ENCODE peak calls at places on chromosomes 16 and 17, in six cellular contexts. One of them, this sample, is unnamed. For H3K36me3 and H3K4me1, the result is how much of the 10 kb centered on the place peaks cover.

GRCh38 chr17:82800885-82801284 is 38.9 kb downstream of the ZNF750 start:
- DNase-seq in CD8-positive, alpha-beta memory T cell: no peak
- DNase-seq in fibroblast of lung: no peak
- DNase-seq in tibial artery: no peak
- DNase-seq in ovary: no peak
- DNase-seq in gastrocnemius medialis: no peak
- DNase-seq in this sample: no peak

GRCh38 chr16:23640669-23640958 is 496 bp downstream of the PALB2 start:
- DNase-seq in CD8-positive, alpha-beta memory T cell: no peak
- DNase-seq in fibroblast of lung: peak
- DNase-seq in tibial artery: no peak
- DNase-seq in ovary: no peak
- DNase-seq in gastrocnemius medialis: no peak
- DNase-seq in this sample: no peak

GRCh38 chr17:80992077-80992947 is 671 bp downstream of the CHMP6 start:
- DNase-seq in CD8-positive, alpha-beta memory T cell: no peak
- DNase-seq in fibroblast of lung: no peak
- DNase-seq in tibial artery: no peak
- DNase-seq in ovary: peak
- DNase-seq in gastrocnemius medialis: no peak
- DNase-seq in this sample: no peak

GRCh38 chr17:5121186-5121841 is 5.5 kb downstream of the USP6 start:
- DNase-seq in CD8-positive, alpha-beta memory T cell: no peak
- DNase-seq in fibroblast of lung: no peak
- DNase-seq in tibial artery: peak
- DNase-seq in ovary: peak
- DNase-seq in gastrocnemius medialis: no peak
- DNase-seq in this sample: no peak

GRCh38 chr16:51701025-51701424 is 550.0 kb upstream of the SALL1 start:
- DNase-seq in CD8-positive, alpha-beta memory T cell: no peak
- DNase-seq in fibroblast of lung: no peak
- DNase-seq in tibial artery: no peak
- DNase-seq in ovary: no peak
- DNase-seq in gastrocnemius medialis: no peak
- DNase-seq in this sample: no peak

GRCh38 chr16:21603920-21604319 is 4.5 kb downstream of the METTL9 start:
- DNase-seq in CD8-positive, alpha-beta memory T cell: no peak
- DNase-seq in fibroblast of lung: peak
- DNase-seq in tibial artery: no peak
- DNase-seq in ovary: no peak
- DNase-seq in gastrocnemius medialis: no peak
- DNase-seq in this sample: no peak

GRCh38 chr16:84374160-84374489 is 5.8 kb downstream of the ATP2C2 start:
- DNase-seq in CD8-positive, alpha-beta memory T cell: no peak
- DNase-seq in fibroblast of lung: no peak
- DNase-seq in tibial artery: no peak
- DNase-seq in ovary: no peak
- DNase-seq in gastrocnemius medialis: no peak
- DNase-seq in this sample: no peak

GRCh38 chr16:84879569-84880487 is 60.0 kb downstream of the CRISPLD2 start:
- DNase-seq in CD8-positive, alpha-beta memory T cell: no peak
- DNase-seq in fibroblast of lung: no peak
- DNase-seq in tibial artery: no peak
- DNase-seq in ovary: no peak
- DNase-seq in gastrocnemius medialis: no peak
- DNase-seq in this sample: peak

GRCh38 chr17:82371333-82372062 is at the start of gene UTS2R:
- DNase-seq in CD8-positive, alpha-beta memory T cell: no peak
- DNase-seq in fibroblast of lung: no peak
- DNase-seq in tibial artery: no peak
- DNase-seq in ovary: no peak
- DNase-seq in gastrocnemius medialis: no peak
- DNase-seq in this sample: no peak

GRCh38 chr16:27355610-27356009 is 41.8 kb downstream of the IL4R start:
- DNase-seq in CD8-positive, alpha-beta memory T cell: no peak
- DNase-seq in fibroblast of lung: peak
- DNase-seq in tibial artery: no peak
- DNase-seq in ovary: no peak
- DNase-seq in gastrocnemius medialis: no peak
- DNase-seq in this sample: peak

GRCh38 chr16:24442631-24443030 is 96.7 kb upstream of the RBBP6 start:
- DNase-seq in CD8-positive, alpha-beta memory T cell: no peak
- DNase-seq in fibroblast of lung: no peak
- DNase-seq in tibial artery: no peak
- DNase-seq in ovary: no peak
- DNase-seq in gastrocnemius medialis: no peak
- DNase-seq in this sample: no peak

GRCh38 chr16:2333772-2334379 is 6.7 kb downstream of the ABCA3 start:
- DNase-seq in CD8-positive, alpha-beta memory T cell: no peak
- DNase-seq in fibroblast of lung: no peak
- DNase-seq in tibial artery: no peak
- DNase-seq in ovary: no peak
- DNase-seq in gastrocnemius medialis: no peak
- DNase-seq in this sample: no peak

GRCh38 chr16:69273009-69273408 is 38.1 kb upstream of the VPS4A start:
- DNase-seq in CD8-positive, alpha-beta memory T cell: no peak
- DNase-seq in fibroblast of lung: peak
- DNase-seq in tibial artery: no peak
- DNase-seq in ovary: no peak
- DNase-seq in gastrocnemius medialis: no peak
- DNase-seq in this sample: no peak

GRCh38 chr16:27334192-27334764 is 20.5 kb downstream of the IL4R start:
- DNase-seq in CD8-positive, alpha-beta memory T cell: no peak
- DNase-seq in fibroblast of lung: no peak
- DNase-seq in tibial artery: no peak
- DNase-seq in ovary: no peak
- DNase-seq in gastrocnemius medialis: no peak
- DNase-seq in this sample: no peak

GRCh38 chr16:8572919-8573724 is 17.2 kb downstream of the TMEM114 start:
- DNase-seq in CD8-positive, alpha-beta memory T cell: no peak
- DNase-seq in fibroblast of lung: peak
- DNase-seq in tibial artery: no peak
- DNase-seq in ovary: no peak
- DNase-seq in gastrocnemius medialis: no peak
- DNase-seq in this sample: no peak

GRCh38 chr16:28494141-28494851 is at the start of gene APOBR:
- DNase-seq in CD8-positive, alpha-beta memory T cell: peak
- DNase-seq in fibroblast of lung: no peak
- DNase-seq in tibial artery: peak
- DNase-seq in ovary: no peak
- DNase-seq in gastrocnemius medialis: no peak
- DNase-seq in this sample: no peak

GRCh38 chr17:17416007-17416399 is 60.8 kb upstream of the MED9 start:
- DNase-seq in CD8-positive, alpha-beta memory T cell: peak
- DNase-seq in fibroblast of lung: peak
- DNase-seq in tibial artery: no peak
- DNase-seq in ovary: no peak
- DNase-seq in gastrocnemius medialis: no peak
- DNase-seq in this sample: no peak

GRCh38 chr17:81328925-81329278 is 33.8 kb upstream of the SLC38A10 start:
- DNase-seq in CD8-positive, alpha-beta memory T cell: no peak
- DNase-seq in fibroblast of lung: peak
- DNase-seq in tibial artery: no peak
- DNase-seq in ovary: peak
- DNase-seq in gastrocnemius medialis: no peak
- DNase-seq in this sample: no peak

GRCh38 chr16:1945559-1946391 is 2.8 kb upstream of the MSRB1 start:
- DNase-seq in CD8-positive, alpha-beta memory T cell: no peak
- DNase-seq in fibroblast of lung: no peak
- DNase-seq in tibial artery: no peak
- DNase-seq in ovary: no peak
- DNase-seq in gastrocnemius medialis: no peak
- DNase-seq in this sample: no peak

GRCh38 chr16:50152386-50152806 is 710 bp upstream of the TENT4B start:
- DNase-seq in CD8-positive, alpha-beta memory T cell: no peak
- DNase-seq in fibroblast of lung: peak
- DNase-seq in tibial artery: no peak
- DNase-seq in ovary: no peak
- DNase-seq in gastrocnemius medialis: peak
- DNase-seq in this sample: no peak

GRCh38 chr17:52138350-52138749 is 20.2 kb downstream of the CA10 start:
- DNase-seq in CD8-positive, alpha-beta memory T cell: no peak
- DNase-seq in fibroblast of lung: no peak
- DNase-seq in tibial artery: no peak
- DNase-seq in ovary: no peak
- DNase-seq in gastrocnemius medialis: no peak
- DNase-seq in this sample: no peak

GRCh38 chr17:335691-336090 is 16.9 kb downstream of the RPH3AL start:
- DNase-seq in CD8-positive, alpha-beta memory T cell: no peak
- DNase-seq in fibroblast of lung: no peak
- DNase-seq in tibial artery: peak
- DNase-seq in ovary: peak
- DNase-seq in gastrocnemius medialis: no peak
- DNase-seq in this sample: peak

GRCh38 chr16:84630446-84631152 is 12.7 kb upstream of the COTL1 start:
- DNase-seq in CD8-positive, alpha-beta memory T cell: peak
- DNase-seq in fibroblast of lung: no peak
- DNase-seq in tibial artery: no peak
- DNase-seq in ovary: no peak
- DNase-seq in gastrocnemius medialis: no peak
- DNase-seq in this sample: no peak

GRCh38 chr17:38768417-38768816 is 15.9 kb downstream of the PSMB3 start:
- DNase-seq in CD8-positive, alpha-beta memory T cell: no peak
- DNase-seq in fibroblast of lung: no peak
- DNase-seq in tibial artery: no peak
- DNase-seq in ovary: no peak
- DNase-seq in gastrocnemius medialis: no peak
- DNase-seq in this sample: no peak

GRCh38 chr17:38777641-38778250 is 21.6 kb downstream of the PIP4K2B start:
- DNase-seq in CD8-positive, alpha-beta memory T cell: no peak
- DNase-seq in fibroblast of lung: no peak
- DNase-seq in tibial artery: no peak
- DNase-seq in ovary: no peak
- DNase-seq in gastrocnemius medialis: no peak
- DNase-seq in this sample: no peak

DNA sequence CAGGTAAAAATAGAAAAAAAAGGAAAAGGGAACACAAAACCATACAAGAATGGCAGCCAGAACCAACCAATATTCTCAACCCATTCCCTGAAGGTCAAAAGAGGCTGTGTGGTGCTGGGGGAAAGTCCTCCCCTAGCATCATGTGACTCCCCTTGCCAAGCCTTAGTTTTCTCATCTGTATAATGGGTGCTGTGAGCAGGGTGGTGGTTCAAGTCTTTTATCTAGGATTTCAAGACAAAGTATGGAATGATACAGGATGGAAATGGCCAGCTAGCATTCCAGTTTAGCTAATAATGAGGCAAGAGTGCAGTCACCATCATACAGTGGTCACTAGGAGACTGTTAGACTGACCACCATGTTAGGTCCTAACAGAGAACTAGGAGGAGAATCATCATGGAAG is 20.7 kb downstream of the PSMB3 start:
- DNase-seq in CD8-positive, alpha-beta memory T cell: no peak
- DNase-seq in fibroblast of lung: no peak
- DNase-seq in tibial artery: no peak
- DNase-seq in ovary: no peak
- DNase-seq in gastrocnemius medialis: no peak
- DNase-seq in this sample: no peak
- H3K36me3 ChIP-seq in CD8-positive, alpha-beta memory T cell: half or more
- H3K36me3 ChIP-seq in fibroblast of lung: under half
- H3K36me3 ChIP-seq in tibial artery: half or more
- H3K36me3 ChIP-seq in ovary: under half
- H3K36me3 ChIP-seq in gastrocnemius medialis: under half
- H3K36me3 ChIP-seq in this sample: under half

DNA sequence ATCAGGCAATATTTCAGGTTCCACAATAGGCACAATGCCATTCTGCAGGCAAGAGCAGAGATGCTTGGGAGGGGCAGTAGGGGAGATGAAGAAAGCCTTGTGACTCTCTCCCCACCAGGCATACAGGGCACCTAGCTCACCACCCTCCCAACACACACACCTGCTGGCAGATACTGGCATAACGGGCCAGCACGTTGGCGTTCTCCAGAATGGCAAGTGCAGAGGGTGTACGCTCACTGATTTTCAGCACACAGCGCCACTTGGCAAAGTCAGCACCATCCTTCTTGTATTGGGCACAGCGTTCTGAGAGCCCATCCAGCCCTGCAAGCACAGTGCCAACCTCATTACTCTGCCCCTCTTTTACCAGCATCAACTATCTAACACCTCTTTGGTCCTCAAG is 2.2 kb downstream of the ALDOC start:
- DNase-seq in CD8-positive, alpha-beta memory T cell: no peak
- DNase-seq in fibroblast of lung: no peak
- DNase-seq in tibial artery: no peak
- DNase-seq in ovary: no peak
- DNase-seq in gastrocnemius medialis: no peak
- DNase-seq in this sample: no peak
- H3K4me1 ChIP-seq in CD8-positive, alpha-beta memory T cell: under half
- H3K4me1 ChIP-seq in fibroblast of lung: under half
- H3K4me1 ChIP-seq in tibial artery: under half
- H3K4me1 ChIP-seq in ovary: under half
- H3K4me1 ChIP-seq in gastrocnemius medialis: under half
- H3K4me1 ChIP-seq in this sample: under half

DNA sequence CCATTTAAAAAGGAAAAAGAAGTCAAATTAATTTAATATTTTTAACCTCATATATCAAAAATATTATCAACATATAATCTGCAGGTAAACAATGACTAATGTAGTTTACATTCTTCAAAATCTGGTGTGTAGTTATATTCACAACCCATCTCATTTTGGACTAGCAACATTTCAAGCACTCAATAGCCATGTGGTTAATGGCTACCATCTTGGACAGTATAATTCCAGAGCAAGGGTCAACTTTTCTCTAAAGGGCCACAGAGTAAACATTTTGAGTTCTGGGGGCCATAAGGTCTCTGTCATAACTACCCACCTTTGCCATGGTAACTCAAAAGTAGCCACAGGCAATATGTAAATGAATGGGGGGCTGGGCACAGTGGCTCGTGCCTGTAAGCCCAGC is 153.9 kb downstream of the PARN start:
- DNase-seq in CD8-positive, alpha-beta memory T cell: no peak
- DNase-seq in fibroblast of lung: no peak
- DNase-seq in tibial artery: no peak
- DNase-seq in ovary: no peak
- DNase-seq in gastrocnemius medialis: no peak
- DNase-seq in this sample: no peak
- H3K36me3 ChIP-seq in CD8-positive, alpha-beta memory T cell: under half
- H3K36me3 ChIP-seq in fibroblast of lung: under half
- H3K36me3 ChIP-seq in tibial artery: under half
- H3K36me3 ChIP-seq in ovary: under half
- H3K36me3 ChIP-seq in gastrocnemius medialis: under half
- H3K36me3 ChIP-seq in this sample: under half

DNA sequence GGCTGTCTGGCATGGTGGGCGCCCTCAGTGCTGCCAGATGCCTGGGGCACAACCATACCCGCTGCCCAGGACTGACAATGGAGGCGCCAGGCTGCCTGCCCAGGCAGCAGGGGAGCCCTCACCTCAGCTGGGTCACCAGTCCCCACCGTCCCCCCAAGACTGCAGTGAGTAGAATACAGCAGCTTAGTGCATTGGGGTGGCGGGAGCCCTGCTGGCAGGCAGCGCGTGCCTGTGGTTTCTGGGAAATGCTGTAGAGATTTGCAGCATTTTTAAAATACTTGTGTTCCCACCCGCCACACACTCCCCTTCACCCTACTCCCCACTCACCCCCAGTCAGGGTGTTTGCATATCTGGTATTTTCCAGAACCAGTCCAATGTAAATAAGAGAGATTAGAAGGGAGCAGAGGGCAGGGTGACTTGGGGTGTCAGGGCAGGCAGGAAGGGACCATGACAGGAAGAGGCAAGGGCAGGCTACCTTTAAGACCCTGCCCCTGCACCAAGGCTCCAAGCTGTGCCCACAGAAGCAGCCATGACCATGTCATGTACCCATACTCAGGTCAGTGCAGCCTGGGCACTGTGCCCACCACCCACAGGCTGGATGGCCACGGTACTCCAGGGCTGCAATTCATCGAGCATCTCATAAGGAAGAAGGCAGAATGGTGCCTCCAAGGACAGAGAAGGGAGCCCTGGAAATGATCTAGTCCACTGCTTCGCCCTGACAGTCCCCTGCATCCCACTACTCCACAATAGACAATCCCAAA is 21.5 kb downstream of the MYO18A start:
- DNase-seq in CD8-positive, alpha-beta memory T cell: no peak
- DNase-seq in fibroblast of lung: peak
- DNase-seq in tibial artery: no peak
- DNase-seq in ovary: peak
- DNase-seq in gastrocnemius medialis: no peak
- DNase-seq in this sample: peak
- H3K4me1 ChIP-seq in CD8-positive, alpha-beta memory T cell: under half
- H3K4me1 ChIP-seq in fibroblast of lung: under half
- H3K4me1 ChIP-seq in tibial artery: half or more
- H3K4me1 ChIP-seq in ovary: under half
- H3K4me1 ChIP-seq in gastrocnemius medialis: under half
- H3K4me1 ChIP-seq in this sample: under half

This sample was measured in psoas muscle.